ENCODE peak calls at places on chromosomes 11 and 22, in five cellular contexts. Q, U, F, L and D are unnamed samples.

GRCh38 chr11:64268687-64269379 is 15.6 kb downstream of the BAD start:
- DNase-seq in U (peak; percentile 51), F (no peak), L (peak; percentile 69), Q (peak; percentile 86), D (peak; percentile 72)

GRCh38 chr11:23211221-23211620 is 350.9 kb upstream of the CCDC179 start:
- DNase-seq in Q (no peak), F (no peak), L (no peak), U (peak; percentile 16), D (no peak)

GRCh38 chr11:85896871-85897270 is 41.7 kb downstream of the CCDC83 start:
- DNase-seq in Q (no peak), F (no peak), U (no peak), L (no peak), D (no peak)

GRCh38 chr11:132234878-132235277 is 864.5 kb downstream of the NTM start:
- DNase-seq in F (no peak), L (no peak), Q (peak; percentile 58), U (peak; percentile 80), D (no peak)

GRCh38 chr22:42283288-42284229 is 13.1 kb upstream of the TCF20 start:
- DNase-seq in L (no peak), U (no peak), Q (no peak), F (peak; percentile 62), D (no peak)

GRCh38 chr22:38770257-38770949 is 14.6 kb upstream of the SUN2 start:
- DNase-seq in F (no peak), L (no peak), Q (no peak), U (no peak), D (no peak)

GRCh38 chr11:47412152-47412746 is 3.9 kb downstream of the SLC39A13 start:
- DNase-seq in F (no peak), Q (no peak), U (peak; percentile 39), L (no peak), D (no peak)

GRCh38 chr11:34263462-34264186 is 94.2 kb downstream of the ABTB2 start:
- DNase-seq in F (no peak), L (peak; percentile 41), U (peak; percentile 70), Q (peak; percentile 84), D (no peak)

GRCh38 chr11:69657911-69658605 is 17.1 kb downstream of the LTO1 start:
- DNase-seq in U (peak; percentile 47), L (no peak), Q (no peak), F (no peak), D (no peak)

GRCh38 chr11:61742391-61742790 is 10.0 kb upstream of the MYRF start:
- DNase-seq in F (no peak), Q (no peak), L (no peak), U (no peak), D (no peak)

GRCh38 chr11:114796954-114797721 is 118.8 kb downstream of the NXPE2 start:
- DNase-seq in F (no peak), L (peak; percentile 33), U (no peak), Q (no peak), D (no peak)

GRCh38 chr11:3949132-3949531 is 93.7 kb downstream of the STIM1 start:
- DNase-seq in F (peak; percentile 21), Q (no peak), L (no peak), U (no peak), D (peak; percentile 41)

GRCh38 chr11:636511-637332 is at the start of gene DRD4:
- DNase-seq in L (no peak), F (no peak), Q (peak; percentile 26), U (peak; percentile 33), D (no peak)

GRCh38 chr11:37947816-37948215 is 1349.8 kb upstream of the RAG2 start:
- DNase-seq in U (no peak), L (no peak), Q (no peak), F (no peak), D (no peak)

GRCh38 chr11:130606781-130607511 is 158.5 kb downstream of the ADAMTS15 start:
- DNase-seq in L (no peak), U (peak; percentile 35), F (no peak), Q (peak; percentile 77), D (no peak)

GRCh38 chr11:7353100-7353499 is 101.4 kb downstream of the SYT9 start:
- DNase-seq in F (no peak), L (peak; percentile 7), U (peak; percentile 32), Q (peak; percentile 33), D (peak; percentile 30)

GRCh38 chr11:73192272-73192671 is 25.8 kb upstream of the P2RY2 start:
- DNase-seq in F (no peak), U (no peak), Q (no peak), L (no peak), D (no peak)

GRCh38 chr22:46390652-46391301 is 55.3 kb downstream of the TRMU start:
- DNase-seq in L (peak; percentile 60), U (peak; percentile 76), Q (peak; percentile 80), F (no peak), D (no peak)

GRCh38 chr11:114315749-114316368 is 19.7 kb downstream of the NNMT start:
- DNase-seq in F (no peak), Q (peak; percentile 40), U (no peak), L (no peak), D (no peak)

GRCh38 chr11:94770563-94771120 is 2.5 kb downstream of the AMOTL1 start:
- DNase-seq in L (no peak), F (no peak), Q (no peak), U (no peak), D (no peak)

GRCh38 chr11:94771390-94771789 is 3.2 kb downstream of the AMOTL1 start:
- DNase-seq in U (no peak), L (no peak), Q (no peak), F (no peak), D (no peak)

GRCh38 chr11:94773842-94774241 is 5.7 kb downstream of the AMOTL1 start:
- DNase-seq in U (no peak), F (no peak), Q (no peak), L (no peak), D (no peak)

GRCh38 chr11:94769897-94770296 is 1.7 kb downstream of the AMOTL1 start:
- DNase-seq in L (no peak), Q (no peak), U (no peak), F (no peak), D (no peak)

DNA sequence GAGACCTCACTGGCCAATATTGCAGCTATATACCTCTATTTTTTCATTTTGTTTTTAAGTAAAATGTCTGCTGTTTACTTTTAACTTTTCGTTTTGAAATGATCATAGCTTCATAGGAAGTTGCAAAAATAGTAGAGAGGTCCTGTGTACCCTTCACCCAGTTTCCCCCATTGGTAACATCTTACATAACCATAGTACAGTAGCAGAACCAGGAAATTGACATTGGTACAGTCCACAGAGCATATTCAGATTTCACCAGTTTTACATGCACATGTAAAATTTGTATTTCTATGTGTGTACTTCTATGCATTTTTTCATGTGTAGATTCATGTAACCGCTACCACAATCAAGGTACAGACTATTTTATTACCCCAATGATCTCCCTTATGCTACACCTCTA is 3.8 kb downstream of the AMOTL1 start:
- DNase-seq in F (no peak), Q (no peak), L (no peak), U (no peak), D (no peak)
- H3K4me3 ChIP-seq in F (no peak overlapping the region), Q (no peak overlapping the region), L (no peak overlapping the region), U (no peak overlapping the region), D (no peak overlapping the region)

DNA sequence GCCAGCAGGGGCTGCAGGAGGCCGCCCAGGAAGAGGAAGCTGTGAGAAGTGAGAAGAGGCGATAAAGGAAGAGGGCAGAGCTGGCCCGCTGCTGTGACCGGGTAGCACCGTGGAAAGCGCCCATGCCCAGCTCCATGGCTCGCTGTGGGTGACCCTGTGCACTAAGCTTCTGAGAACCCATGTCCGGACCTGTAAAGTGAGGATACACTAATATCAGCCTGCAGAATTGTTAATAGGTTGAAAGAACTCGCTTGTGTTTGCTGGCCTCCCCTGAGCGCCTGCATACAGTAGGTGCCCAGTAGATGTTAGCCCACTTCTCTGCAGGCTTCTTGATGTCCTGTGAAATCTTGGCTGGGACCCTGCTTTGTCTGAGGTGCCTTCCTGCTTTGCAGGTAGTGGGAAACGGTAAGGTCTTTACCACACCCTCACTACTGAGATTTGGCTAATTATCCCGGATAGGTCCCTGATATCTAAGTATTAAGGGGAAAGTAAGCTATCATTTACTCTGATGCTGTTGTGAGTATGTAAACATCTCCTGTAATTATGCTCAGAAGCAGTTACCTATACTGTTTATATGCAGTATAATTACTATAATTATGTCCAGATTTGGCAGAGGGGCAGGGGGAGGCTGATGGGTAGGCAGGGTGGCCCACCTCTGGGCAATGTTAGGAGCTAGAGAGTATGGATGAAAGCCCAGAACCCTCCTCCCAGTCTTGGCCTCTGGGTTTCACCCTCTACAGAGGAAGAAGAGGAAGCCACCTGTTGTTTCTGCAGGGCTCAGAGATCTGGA is 1.2 kb upstream of the ARRB1 start:
- DNase-seq in Q (no peak), F (peak; percentile 28), L (no peak), U (no peak), D (no peak)
- H3K4me3 ChIP-seq in Q (peak overlapping the region; percentile 73), F (peak overlapping the region; percentile 87), L (peak overlapping the region; percentile 38), U (peak overlapping the region; percentile 68), D (peak overlapping the region; percentile 64)

DNA sequence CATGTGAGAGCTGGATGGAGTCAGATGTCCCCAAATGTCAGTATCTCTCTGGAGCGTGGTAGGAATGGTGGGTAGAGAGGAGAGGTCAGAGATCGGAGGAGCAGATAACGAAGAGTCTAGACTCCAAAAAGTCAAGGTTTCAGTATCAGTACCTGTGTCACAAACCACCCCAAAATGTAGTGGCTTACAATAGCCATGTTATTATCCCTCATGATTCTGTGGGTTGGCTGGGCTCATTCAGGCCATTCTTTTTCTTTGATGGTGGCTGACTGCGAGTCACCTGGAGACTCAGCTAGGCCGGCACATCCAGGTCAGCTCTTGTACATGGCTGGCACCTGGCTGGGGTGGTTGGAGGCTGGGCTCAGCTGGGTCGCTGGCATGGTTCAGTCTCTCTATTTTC is 7.3 kb upstream of the SSTR3 start:
- DNase-seq in Q (no peak), U (no peak), F (peak; percentile 58), L (no peak), D (peak; percentile 48)
- H3K4me3 ChIP-seq in Q (no peak overlapping the region), U (no peak overlapping the region), F (peak overlapping the region; percentile 55), L (no peak overlapping the region), D (peak overlapping the region; percentile 39)

GRCh38 chr11:44319170-44319551 is 9.2 kb upstream of the ALX4 start:
- DNase-seq in L (no peak), Q (no peak), F (no peak), U (no peak), D (no peak)

GRCh38 chr11:44315947-44316387 is 6.0 kb upstream of the ALX4 start:
- DNase-seq in L (no peak), F (no peak), U (peak; percentile 27), Q (no peak), D (no peak)

GRCh38 chr11:44318369-44318768 is 8.4 kb upstream of the ALX4 start:
- DNase-seq in F (no peak), L (no peak), Q (no peak), U (no peak), D (no peak)

GRCh38 chr11:44314733-44315132 is 4.8 kb upstream of the ALX4 start:
- DNase-seq in L (no peak), F (no peak), Q (no peak), U (no peak), D (no peak)

DNA sequence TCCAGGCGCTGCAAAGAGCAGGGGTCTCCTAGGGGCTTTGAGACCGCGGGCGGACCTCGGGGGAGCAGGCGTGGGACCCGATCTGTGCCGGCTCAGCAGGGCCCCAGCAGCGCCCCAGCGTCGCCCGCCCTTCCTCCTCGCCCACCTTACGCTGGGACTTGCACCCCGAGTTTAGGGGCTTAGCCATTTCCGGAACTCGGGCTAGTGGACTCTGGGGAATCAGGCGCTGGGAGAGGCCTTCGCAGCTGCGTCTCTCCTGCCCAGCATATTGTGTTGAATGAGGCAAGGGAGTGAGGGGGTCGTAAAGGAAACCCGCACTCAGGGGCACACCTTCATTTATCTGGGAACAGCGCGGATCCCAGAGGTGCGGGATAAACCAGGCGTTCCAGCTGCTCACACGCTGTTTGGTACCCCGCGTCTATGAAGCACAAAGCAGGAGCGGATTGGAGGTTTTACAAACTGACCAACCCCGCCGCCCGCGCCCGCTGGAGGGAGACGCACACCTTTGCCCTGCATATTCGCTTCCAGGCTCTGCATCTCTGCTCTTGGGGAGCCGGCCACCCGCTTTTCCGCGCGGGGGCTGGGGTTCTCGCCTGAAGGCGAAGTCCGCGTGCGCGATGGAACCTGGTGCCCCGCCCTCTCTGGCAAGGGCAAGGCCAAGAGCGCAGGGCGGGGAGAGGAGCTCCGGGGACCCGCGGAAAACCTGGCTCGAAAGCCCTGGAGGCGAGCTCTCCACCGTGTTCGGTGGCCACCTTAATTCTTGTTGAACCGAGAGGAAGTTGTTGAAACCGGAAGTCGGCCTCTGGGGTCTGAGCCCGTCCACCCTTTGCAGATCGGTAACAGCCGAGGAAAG is 6.7 kb upstream of the ALX4 start:
- DNase-seq in U (no peak), Q (no peak), L (no peak), F (no peak), D (no peak)
- H3K4me3 ChIP-seq in U (peak overlapping the region; percentile 40), Q (peak overlapping the region; percentile 25), L (peak overlapping the region; percentile 3), F (no peak overlapping the region), D (no peak overlapping the region)